ENCODE peak calls at places on chromosomes 11 and 22, in seven cellular contexts. J is HCT116, B is WTC11, P is testis, H is OCI-LY7, E is cardiac muscle cell, Q is right atrium auricular region. V is an unnamed sample.

GRCh38 chr11:3916962-3917361 is 61.5 kb downstream of the STIM1 start:
- DNase-seq in J (no peak), B (no peak), P (no peak), H (no peak), E (no peak), Q (no peak), V (no peak)

GRCh38 chr11:13883042-13883441 is 79.5 kb upstream of the SPON1 start:
- DNase-seq in J (no peak), B (no peak), P (no peak), H (peak; percentile 88), E (no peak), Q (no peak), V (no peak)

GRCh38 chr11:114440121-114440860 is 1.0 kb downstream of the REXO2 start:
- DNase-seq in J (no peak), B (no peak), P (no peak), H (peak; percentile 11), E (peak; percentile 41), Q (no peak), V (no peak)

GRCh38 chr11:33696931-33697638 is 3.5 kb downstream of the C11orf91 start:
- DNase-seq in J (no peak), B (no peak), P (no peak), H (no peak), E (no peak), Q (no peak), V (no peak)

GRCh38 chr11:112013501-112014164 is 11.6 kb upstream of the DLAT start:
- DNase-seq in J (no peak), B (no peak), P (no peak), H (no peak), E (no peak), Q (no peak), V (no peak)

GRCh38 chr11:2154195-2154585 is 6.8 kb downstream of the INS start:
- DNase-seq in J (no peak), B (no peak), P (no peak), H (no peak), E (no peak), Q (no peak), V (no peak)

GRCh38 chr11:126720539-126721235 is 279.9 kb downstream of the KIRREL3 start:
- DNase-seq in J (no peak), B (no peak), P (no peak), H (no peak), E (no peak), Q (no peak), V (no peak)

GRCh38 chr11:8234425-8234821 is 29.3 kb downstream of the LMO1 start:
- DNase-seq in J (peak; percentile 57), B (no peak), P (peak; percentile 32), H (no peak), E (no peak), Q (no peak), V (no peak)

GRCh38 chr22:50548913-50549790 is 3.5 kb downstream of the KLHDC7B start:
- DNase-seq in J (no peak), B (no peak), P (no peak), H (peak; percentile 21), E (no peak), Q (no peak), V (no peak)

GRCh38 chr11:111777094-111778046 is 11.2 kb upstream of the PPP2R1B start:
- DNase-seq in J (peak; percentile 53), B (no peak), P (peak; percentile 30), H (peak; percentile 87), E (peak; percentile 89), Q (no peak), V (no peak)

GRCh38 chr11:116827461-116827860 is 2.2 kb upstream of the APOC3 start:
- DNase-seq in J (no peak), B (no peak), P (no peak), H (no peak), E (no peak), Q (no peak), V (no peak)

GRCh38 chr11:46724088-46724487 is 5.1 kb downstream of the F2 start:
- DNase-seq in J (no peak), B (no peak), P (no peak), H (peak; percentile 66), E (no peak), Q (no peak), V (no peak)

GRCh38 chr11:105897161-105897560 is 124.9 kb downstream of the MSANTD4 start:
- DNase-seq in J (no peak), B (no peak), P (no peak), H (no peak), E (no peak), Q (no peak), V (no peak)

GRCh38 chr11:250740-251299 is 14.0 kb downstream of the PSMD13 start:
- DNase-seq in J (no peak), B (peak; percentile 89), P (peak; percentile 77), H (peak; percentile 60), E (peak; percentile 68), Q (no peak), V (no peak)

GRCh38 chr11:203056-203944 is 3.9 kb downstream of the BET1L start:
- DNase-seq in J (no peak), B (no peak), P (peak; percentile 9), H (no peak), E (no peak), Q (peak; percentile 54), V (no peak)

GRCh38 chr11:67463680-67464410 is 5.2 kb downstream of the TMEM134 start:
- DNase-seq in J (peak; percentile 73), B (no peak), P (peak; percentile 34), H (no peak), E (no peak), Q (peak; percentile 75), V (no peak)

GRCh38 chr22:17281026-17281809 is 62.0 kb upstream of the ADA2 start:
- DNase-seq in J (no peak), B (no peak), P (no peak), H (no peak), E (no peak), Q (no peak), V (no peak)

GRCh38 chr11:117986981-117987495 is 844 bp downstream of the IL10RA start:
- DNase-seq in J (no peak), B (no peak), P (no peak), H (peak; percentile 65), E (no peak), Q (no peak), V (no peak)

GRCh38 chr11:128582496-128583366 is 4.6 kb downstream of the ETS1 start:
- DNase-seq in J (no peak), B (peak; percentile 69), P (no peak), H (no peak), E (peak; percentile 92), Q (no peak), V (no peak)

GRCh38 chr22:23071163-23072034 is 1.1 kb downstream of the GNAZ start:
- DNase-seq in J (no peak), B (peak; percentile 22), P (no peak), H (no peak), E (no peak), Q (no peak), V (peak; percentile 12)

GRCh38 chr11:46260161-46260560 is 17.3 kb upstream of the CREB3L1 start:
- DNase-seq in J (no peak), B (no peak), P (no peak), H (no peak), E (no peak), Q (no peak), V (no peak)

GRCh38 chr11:79344765-79345164 is 96.1 kb downstream of the TENM4 start:
- DNase-seq in J (no peak), B (no peak), P (no peak), H (no peak), E (no peak), Q (no peak), V (no peak)
- TF ChIP-seq CTCF in J (no peak), B (no peak), P (no peak), H (no peak), E (no peak), Q (no peak), V (no peak)

DNA sequence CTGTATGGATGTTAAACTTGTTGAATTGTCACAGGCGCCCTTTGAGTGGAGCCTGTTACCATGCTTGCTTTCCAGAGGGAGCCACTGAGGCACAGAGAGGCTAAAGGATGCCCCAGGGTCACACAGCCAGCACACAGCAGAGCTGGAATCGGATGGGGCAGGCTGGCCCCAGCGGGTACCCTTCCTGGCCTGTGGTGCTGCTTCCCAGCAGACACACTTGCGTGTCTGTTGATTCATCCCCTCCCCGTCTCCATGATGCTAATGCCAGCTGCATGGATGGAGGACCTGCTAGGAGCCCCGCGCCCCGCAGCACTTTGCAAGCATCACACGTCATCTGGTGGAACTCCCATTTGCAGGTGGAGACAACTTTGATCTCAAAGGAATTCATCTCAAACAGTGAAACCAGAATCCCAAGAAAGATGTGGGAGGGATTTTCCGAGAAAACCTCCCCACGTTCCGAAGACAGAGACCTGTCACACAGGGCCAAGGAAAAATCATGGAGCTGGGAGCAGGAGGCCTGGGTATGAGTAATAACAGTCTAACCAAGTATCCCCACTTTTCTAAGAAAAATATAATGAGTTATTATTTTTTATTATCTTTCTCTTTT is 52.5 kb upstream of the SHISAL1 start:
- DNase-seq in J (no peak), B (no peak), P (no peak), H (no peak), E (no peak), Q (no peak), V (no peak)
- TF ChIP-seq CTCF in J (no peak), B (no peak), P (no peak), H (no peak), E (peak; percentile 5), Q (no peak), V (no peak)

DNA sequence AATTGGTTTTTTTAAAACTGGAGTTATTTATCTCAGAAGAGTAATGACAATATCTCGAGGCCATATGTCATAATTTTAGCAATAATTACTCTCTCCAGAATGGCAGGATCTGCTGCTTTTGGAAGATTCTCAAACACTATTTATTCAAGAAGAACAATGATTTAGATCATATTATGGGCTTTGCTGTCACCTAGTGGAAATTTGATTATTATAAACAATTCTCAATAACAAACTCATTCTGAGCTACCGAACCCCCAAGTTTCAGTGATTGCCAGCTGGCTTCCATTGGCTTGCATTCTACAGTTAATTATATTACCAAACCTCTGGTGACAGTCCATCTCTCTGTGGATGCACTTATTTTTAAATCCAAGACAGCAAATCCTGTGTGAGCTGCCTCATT is 27.9 kb upstream of the SLC36A4 start:
- DNase-seq in J (peak; percentile 13), B (no peak), P (no peak), H (peak; percentile 28), E (peak; percentile 46), Q (no peak), V (no peak)
- TF ChIP-seq CTCF in J (peak; percentile 47), B (no peak), P (no peak), H (peak; percentile 70), E (peak; percentile 18), Q (no peak), V (peak; percentile 15)

GRCh38 chr11:110772863-110773262 is 60.6 kb upstream of the ARHGAP20 start:
- DNase-seq in J (no peak), B (no peak), P (no peak), H (no peak), E (no peak), Q (no peak), V (no peak)
- TF ChIP-seq CTCF in J (no peak), B (no peak), P (no peak), H (no peak), E (no peak), Q (no peak), V (no peak)

V was measured in mesothelial cell of epicardium.